ENCODE peak calls at places on chromosomes 16 and 17, in five cellular contexts. One of them, this sample, is unnamed.

GRCh38 chr16:52251495-52251894 is 295.4 kb downstream of the TOX3 start:
- DNase-seq in H9: no peak
- DNase-seq in GM23248: peak
- DNase-seq in nucleus accumbens: no peak
- DNase-seq in tibial artery: no peak
- DNase-seq in this sample: no peak

GRCh38 chr16:17470002-17470870 is 524 bp downstream of the XYLT1 start:
- DNase-seq in tibial artery: peak
- DNase-seq in nucleus accumbens: no peak
- DNase-seq in GM23248: peak
- DNase-seq in H9: no peak
- DNase-seq in this sample: peak

GRCh38 chr16:49620158-49620867 is 235.6 kb downstream of the ZNF423 start:
- DNase-seq in nucleus accumbens: no peak
- DNase-seq in H9: peak
- DNase-seq in GM23248: peak
- DNase-seq in tibial artery: peak
- DNase-seq in this sample: peak

GRCh38 chr17:77465358-77466041 is 324.7 kb downstream of the SEC14L1 start:
- DNase-seq in GM23248: peak
- DNase-seq in tibial artery: peak
- DNase-seq in H9: peak
- DNase-seq in nucleus accumbens: no peak
- DNase-seq in this sample: no peak

GRCh38 chr16:78624349-78624748 is 524.9 kb downstream of the WWOX start:
- DNase-seq in nucleus accumbens: no peak
- DNase-seq in H9: no peak
- DNase-seq in tibial artery: no peak
- DNase-seq in GM23248: no peak
- DNase-seq in this sample: no peak

GRCh38 chr16:54128629-54129230 is 157.9 kb downstream of the IRX3 start:
- DNase-seq in nucleus accumbens: no peak
- DNase-seq in tibial artery: no peak
- DNase-seq in H9: no peak
- DNase-seq in GM23248: peak
- DNase-seq in this sample: no peak

GRCh38 chr17:17051791-17052461 is 9.7 kb downstream of the MPRIP start:
- DNase-seq in tibial artery: peak
- DNase-seq in nucleus accumbens: no peak
- DNase-seq in H9: peak
- DNase-seq in GM23248: peak
- DNase-seq in this sample: peak

GRCh38 chr16:89374393-89374948 is 115.9 kb downstream of the ANKRD11 start:
- DNase-seq in H9: peak
- DNase-seq in GM23248: no peak
- DNase-seq in nucleus accumbens: peak
- DNase-seq in tibial artery: no peak
- DNase-seq in this sample: no peak

GRCh38 chr17:70767102-70767701 is 597.9 kb downstream of the KCNJ2 start:
- DNase-seq in tibial artery: no peak
- DNase-seq in H9: no peak
- DNase-seq in nucleus accumbens: no peak
- DNase-seq in GM23248: peak
- DNase-seq in this sample: no peak

GRCh38 chr16:57991551-57992059 is 8.9 kb downstream of the ZNF319 start:
- DNase-seq in nucleus accumbens: no peak
- DNase-seq in H9: no peak
- DNase-seq in tibial artery: no peak
- DNase-seq in GM23248: no peak
- DNase-seq in this sample: no peak

GRCh38 chr16:30005341-30006094 is 5.3 kb downstream of the DOC2A start:
- DNase-seq in GM23248: peak
- DNase-seq in H9: no peak
- DNase-seq in nucleus accumbens: no peak
- DNase-seq in tibial artery: no peak
- DNase-seq in this sample: no peak

GRCh38 chr16:75326333-75326732 is 74.9 kb upstream of the BCAR1 start:
- DNase-seq in H9: no peak
- DNase-seq in GM23248: no peak
- DNase-seq in nucleus accumbens: no peak
- DNase-seq in tibial artery: no peak
- DNase-seq in this sample: no peak

GRCh38 chr16:79381552-79382042 is 218.9 kb downstream of the MAF start:
- DNase-seq in nucleus accumbens: no peak
- DNase-seq in H9: no peak
- DNase-seq in GM23248: no peak
- DNase-seq in tibial artery: no peak
- DNase-seq in this sample: no peak

GRCh38 chr17:2397247-2398171 is 3.4 kb downstream of the MNT start:
- DNase-seq in GM23248: no peak
- DNase-seq in H9: peak
- DNase-seq in nucleus accumbens: no peak
- DNase-seq in tibial artery: peak
- DNase-seq in this sample: no peak

GRCh38 chr17:82927661-82928601 is 88.1 kb upstream of the ZNF750 start:
- DNase-seq in tibial artery: peak
- DNase-seq in GM23248: no peak
- DNase-seq in nucleus accumbens: no peak
- DNase-seq in H9: no peak
- DNase-seq in this sample: no peak

GRCh38 chr17:39568710-39569109 is 39.0 kb downstream of the NEUROD2 start:
- DNase-seq in H9: no peak
- DNase-seq in tibial artery: no peak
- DNase-seq in nucleus accumbens: no peak
- DNase-seq in GM23248: no peak
- DNase-seq in this sample: no peak

GRCh38 chr17:22202702-22203101 is 510.4 kb downstream of the KCNJ18 start:
- DNase-seq in tibial artery: no peak
- DNase-seq in H9: no peak
- DNase-seq in nucleus accumbens: no peak
- DNase-seq in GM23248: no peak
- DNase-seq in this sample: no peak

GRCh38 chr17:1229354-1229890 is 40.8 kb upstream of the BHLHA9 start:
- DNase-seq in nucleus accumbens: no peak
- DNase-seq in tibial artery: peak
- DNase-seq in GM23248: peak
- DNase-seq in H9: peak
- DNase-seq in this sample: peak

GRCh38 chr17:79031996-79032875 is 8.3 kb downstream of the C1QTNF1 start:
- DNase-seq in H9: no peak
- DNase-seq in GM23248: no peak
- DNase-seq in nucleus accumbens: no peak
- DNase-seq in tibial artery: peak
- DNase-seq in this sample: no peak

GRCh38 chr17:16991349-16992009 is 19.6 kb upstream of the TNFRSF13B start:
- DNase-seq in nucleus accumbens: peak
- DNase-seq in H9: peak
- DNase-seq in tibial artery: peak
- DNase-seq in GM23248: peak
- DNase-seq in this sample: peak

GRCh38 chr16:81443688-81444447 is 740 bp upstream of the CMIP start:
- DNase-seq in nucleus accumbens: no peak
- DNase-seq in tibial artery: peak
- DNase-seq in GM23248: no peak
- DNase-seq in H9: peak
- DNase-seq in this sample: no peak

GRCh38 chr16:81697321-81697885 is 81.7 kb upstream of the PLCG2 start:
- DNase-seq in GM23248: peak
- DNase-seq in tibial artery: no peak
- DNase-seq in nucleus accumbens: no peak
- DNase-seq in H9: peak
- DNase-seq in this sample: peak

This sample was measured in ecto neural progenitor cell.